ENCODE peak calls at places on chromosomes 6 and 20, in seven cellular contexts. U is mucosa of descending colon, Z is colonic mucosa, P is left lung, D is Calu3, T is PC-9, B is foreskin fibroblast. G is an unnamed sample.

GRCh38 chr6:154766288-154766687 is 33.1 kb downstream of the SCAF8 start:
- DNase-seq in U (no peak), Z (no peak), P (no peak), D (no peak), T (no peak), B (peak; percentile 45), G (no peak)

GRCh38 chr20:51928931-51929330 is 126.6 kb upstream of the SALL4 start:
- DNase-seq in U (no peak), Z (no peak), P (no peak), D (no peak), T (no peak), B (no peak), G (no peak)

GRCh38 chr6:142266060-142266459 is 35.7 kb upstream of the ADGRG6 start:
- DNase-seq in U (no peak), Z (no peak), P (no peak), D (no peak), T (no peak), B (no peak), G (no peak)

GRCh38 chr20:10453241-10453640 is 18.1 kb downstream of the SLX4IP start:
- DNase-seq in U (no peak), Z (no peak), P (no peak), D (no peak), T (no peak), B (no peak), G (no peak)

GRCh38 chr6:88629838-88630462 is 333.5 kb downstream of the RNGTT start:
- DNase-seq in U (no peak), Z (no peak), P (no peak), D (no peak), T (no peak), B (no peak), G (no peak)

GRCh38 chr6:77092971-77093370 is 370.3 kb downstream of the HTR1B start:
- DNase-seq in U (no peak), Z (no peak), P (no peak), D (no peak), T (no peak), B (peak; percentile 57), G (no peak)

GRCh38 chr20:9235518-9235917 is 166.6 kb downstream of the PLCB4 start:
- DNase-seq in U (no peak), Z (no peak), P (no peak), D (no peak), T (peak; percentile 63), B (peak; percentile 89), G (no peak)

GRCh38 chr6:35948725-35949124 is 27.8 kb upstream of the SRPK1 start:
- DNase-seq in U (no peak), Z (no peak), P (no peak), D (no peak), T (no peak), B (peak; percentile 49), G (no peak)

GRCh38 chr6:109224994-109225393 is 129.7 kb downstream of the CEP57L1 start:
- DNase-seq in U (no peak), Z (no peak), P (no peak), D (no peak), T (no peak), B (no peak), G (no peak)

GRCh38 chr6:109222848-109223247 is 127.5 kb downstream of the CEP57L1 start:
- DNase-seq in U (no peak), Z (no peak), P (no peak), D (no peak), T (no peak), B (no peak), G (no peak)

GRCh38 chr6:109226353-109226752 is 131.0 kb downstream of the CEP57L1 start:
- DNase-seq in U (no peak), Z (no peak), P (no peak), D (no peak), T (no peak), B (no peak), G (no peak)

GRCh38 chr6:109224107-109224875 is 129.0 kb downstream of the CEP57L1 start:
- DNase-seq in U (no peak), Z (no peak), P (no peak), D (no peak), T (no peak), B (no peak), G (no peak)

GRCh38 chr6:109221543-109222195 is 126.4 kb downstream of the CEP57L1 start:
- DNase-seq in U (no peak), Z (no peak), P (no peak), D (no peak), T (no peak), B (no peak), G (no peak)
- TF ChIP-seq CTCF in U (no peak), Z (no peak), P (no peak), D (no peak), T (no peak), B (no peak), G (no peak)

GRCh38 chr6:6515691-6516607 is 72.6 kb upstream of the LY86 start:
- DNase-seq in U (no peak), Z (no peak), P (no peak), D (no peak), T (no peak), B (no peak), G (no peak)
- TF ChIP-seq CTCF in U (no peak), Z (no peak), P (no peak), D (no peak), T (no peak), B (no peak), G (no peak)

DNA sequence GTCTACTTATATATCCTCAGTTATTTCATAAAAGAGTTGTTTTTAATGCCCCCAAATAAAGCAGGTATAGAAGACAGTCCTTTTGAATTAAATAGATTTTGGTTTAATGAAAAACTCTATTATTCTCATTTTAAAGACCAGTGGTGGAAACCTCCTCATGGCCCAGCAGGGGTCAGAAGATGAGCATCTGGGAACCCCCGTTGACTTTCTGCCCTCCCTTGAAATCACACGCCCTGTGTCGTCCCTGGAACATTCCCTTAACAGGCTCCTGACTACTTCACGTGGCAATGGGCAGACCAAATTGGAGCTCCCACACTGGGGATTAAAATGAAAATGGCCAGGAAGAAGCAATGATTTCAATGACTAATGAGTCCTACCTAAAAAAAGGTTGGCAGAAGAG is 220.9 kb downstream of the KIF16B start:
- DNase-seq in U (no peak), Z (no peak), P (no peak), D (no peak), T (no peak), B (no peak), G (no peak)
- TF ChIP-seq CTCF in U (no peak), Z (no peak), P (no peak), D (no peak), T (no peak), B (no peak), G (no peak)

GRCh38 chr6:12291083-12291784 is 1.1 kb downstream of the EDN1 start:
- DNase-seq in U (no peak), Z (no peak), P (no peak), D (no peak), T (peak; percentile 67), B (no peak), G (no peak)

GRCh38 chr6:12289655-12290489 is at the start of gene EDN1:
- DNase-seq in U (peak; percentile 87), Z (peak; percentile 83), P (peak; percentile 87), D (peak; percentile 86), T (peak; percentile 99), B (peak; percentile 94), G (peak; percentile 82)

GRCh38 chr6:12290490-12290820 is 294 bp downstream of the EDN1 start:
- DNase-seq in U (no peak), Z (no peak), P (no peak), D (no peak), T (no peak), B (no peak), G (no peak)

GRCh38 chr6:12288211-12288618 is 1.9 kb upstream of the EDN1 start:
- DNase-seq in U (peak; percentile 53), Z (no peak), P (no peak), D (peak; percentile 45), T (peak; percentile 88), B (no peak), G (peak; percentile 50)

GRCh38 chr6:12288844-12289654 is 1.1 kb upstream of the EDN1 start:
- DNase-seq in U (no peak), Z (peak; percentile 87), P (peak; percentile 53), D (peak; percentile 76), T (peak; percentile 83), B (peak; percentile 82), G (peak; percentile 55)
- TF ChIP-seq CTCF in U (peak; percentile 69), Z (peak; percentile 81), P (peak; percentile 71), D (peak; percentile 51), T (peak; percentile 99), B (peak; percentile 86), G (peak; percentile 79)

DNA sequence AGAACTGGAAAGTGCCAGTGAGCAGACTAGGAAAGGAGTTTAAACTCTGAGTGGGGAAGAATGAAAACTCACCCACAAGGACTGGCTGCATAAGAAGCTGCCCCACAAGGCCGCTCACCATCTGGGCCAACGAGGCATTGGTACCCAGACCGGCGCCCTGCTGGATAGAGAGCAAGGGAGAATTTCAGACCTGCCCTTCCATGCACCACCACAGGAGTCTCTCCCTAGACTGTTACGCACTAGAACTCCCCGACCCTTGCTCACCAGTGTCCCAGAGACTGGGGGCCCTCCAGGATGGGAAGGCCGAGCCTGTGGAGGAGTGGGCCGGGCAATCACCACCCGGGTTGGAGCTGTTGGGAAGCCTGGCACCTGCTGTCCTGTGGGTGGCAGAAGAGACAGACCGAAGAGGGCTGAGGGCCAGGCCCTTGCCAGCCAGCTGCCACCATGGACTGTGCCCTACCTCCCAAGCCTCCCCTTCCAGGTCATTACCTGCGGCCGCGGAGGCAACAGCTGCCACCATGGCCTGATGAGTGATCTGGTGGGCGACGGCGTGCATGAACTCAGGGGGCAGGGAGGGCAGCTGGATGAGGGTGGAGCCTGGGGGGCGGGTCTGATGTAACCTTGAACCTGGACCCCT is 8.5 kb downstream of the BAG6 start:
- DNase-seq in U (no peak), Z (no peak), P (no peak), D (no peak), T (no peak), B (no peak), G (no peak)
- TF ChIP-seq CTCF in U (no peak), Z (no peak), P (no peak), D (no peak), T (no peak), B (no peak), G (no peak)

GRCh38 chr6:7868926-7869325 is 41.7 kb downstream of the TXNDC5 start:
- DNase-seq in U (no peak), Z (no peak), P (no peak), D (no peak), T (no peak), B (no peak), G (no peak)

GRCh38 chr6:7866531-7866930 is 44.1 kb downstream of the TXNDC5 start:
- DNase-seq in U (no peak), Z (no peak), P (no peak), D (no peak), T (no peak), B (no peak), G (no peak)

GRCh38 chr6:7865811-7866210 is 44.8 kb downstream of the TXNDC5 start:
- DNase-seq in U (no peak), Z (no peak), P (no peak), D (no peak), T (no peak), B (no peak), G (no peak)
- TF ChIP-seq CTCF in U (no peak), Z (no peak), P (no peak), D (no peak), T (no peak), B (no peak), G (no peak)

G was measured in body of pancreas.